ENCODE peak calls at places on chromosomes 5 and 9, in six cellular contexts. R, D, F, O, G and Y are unnamed samples.

GRCh38 chr5:67746103-67746502 is 469.5 kb upstream of the PIK3R1 start:
- DNase-seq in R (no peak), D (no peak), F (no peak), O (no peak), G (no peak), Y (no peak)

GRCh38 chr9:74960548-74960947 is 7.8 kb upstream of the C9orf40 start:
- DNase-seq in R (peak; percentile 39), D (peak; percentile 55), F (peak; percentile 68), O (peak; percentile 68), G (peak; percentile 57), Y (no peak)

GRCh38 chr5:35345222-35345621 is 114.9 kb upstream of the PRLR start:
- DNase-seq in R (no peak), D (no peak), F (peak; percentile 34), O (no peak), G (no peak), Y (no peak)

GRCh38 chr5:172533058-172533398 is 78.7 kb upstream of the SH3PXD2B start:
- DNase-seq in R (no peak), D (no peak), F (no peak), O (no peak), G (no peak), Y (peak; percentile 16)

GRCh38 chr9:121963542-121963995 is 129.5 kb downstream of the TTLL11 start:
- DNase-seq in R (peak; percentile 78), D (peak; percentile 81), F (peak; percentile 89), O (peak; percentile 55), G (peak; percentile 58), Y (no peak)

GRCh38 chr9:111661150-111661801 is at the start of gene GNG10:
- DNase-seq in R (peak; percentile 47), D (peak; percentile 58), F (peak; percentile 53), O (peak; percentile 85), G (peak; percentile 62), Y (peak; percentile 64)

GRCh38 chr9:100058699-100059579 is 39.9 kb downstream of the ERP44 start:
- DNase-seq in R (no peak), D (no peak), F (no peak), O (no peak), G (no peak), Y (no peak)

GRCh38 chr9:131370638-131371037 is 23.2 kb upstream of the PRRC2B start:
- DNase-seq in R (no peak), D (no peak), F (no peak), O (no peak), G (no peak), Y (no peak)

GRCh38 chr5:116084231-116084630 is 594 bp upstream of the COMMD10 start:
- DNase-seq in R (peak; percentile 14), D (peak; percentile 34), F (peak; percentile 28), O (peak; percentile 36), G (peak; percentile 45), Y (peak; percentile 33)

GRCh38 chr5:53027913-53028312 is 38.8 kb downstream of the ITGA2 start:
- DNase-seq in R (peak; percentile 69), D (peak; percentile 84), F (peak; percentile 74), O (peak; percentile 68), G (peak; percentile 56), Y (no peak)

GRCh38 chr5:143641549-143641955 is 170.4 kb upstream of the HMHB1 start:
- DNase-seq in R (peak; percentile 65), D (peak; percentile 66), F (no peak), O (peak; percentile 30), G (peak; percentile 39), Y (no peak)

DNA sequence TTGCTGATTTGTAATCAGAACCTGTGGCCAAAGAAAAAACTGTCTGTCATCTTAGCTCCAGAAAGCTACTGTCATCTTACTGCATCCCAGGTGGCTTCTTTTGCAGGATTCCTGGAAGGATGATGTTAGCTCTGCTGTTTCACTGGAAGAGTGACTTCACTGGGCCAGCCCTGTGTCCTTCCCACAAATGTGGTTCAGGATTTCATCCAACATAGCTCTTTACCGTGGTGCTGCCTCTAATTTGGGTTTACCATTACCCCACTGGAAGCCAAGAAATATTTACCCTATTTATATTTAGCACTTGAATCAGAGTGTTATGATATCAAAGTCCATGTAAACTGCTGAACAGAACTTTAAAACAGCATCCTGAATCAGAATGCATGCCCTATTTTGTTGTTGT is 501.0 kb downstream of the GADD45G start:
- DNase-seq in R (no peak), D (no peak), F (no peak), O (no peak), G (no peak), Y (no peak)
- H3K9ac ChIP-seq in R (no peak overlapping the region), D (no peak overlapping the region), F (no peak overlapping the region), O (no peak overlapping the region), G (no peak overlapping the region), Y (no peak overlapping the region)

DNA sequence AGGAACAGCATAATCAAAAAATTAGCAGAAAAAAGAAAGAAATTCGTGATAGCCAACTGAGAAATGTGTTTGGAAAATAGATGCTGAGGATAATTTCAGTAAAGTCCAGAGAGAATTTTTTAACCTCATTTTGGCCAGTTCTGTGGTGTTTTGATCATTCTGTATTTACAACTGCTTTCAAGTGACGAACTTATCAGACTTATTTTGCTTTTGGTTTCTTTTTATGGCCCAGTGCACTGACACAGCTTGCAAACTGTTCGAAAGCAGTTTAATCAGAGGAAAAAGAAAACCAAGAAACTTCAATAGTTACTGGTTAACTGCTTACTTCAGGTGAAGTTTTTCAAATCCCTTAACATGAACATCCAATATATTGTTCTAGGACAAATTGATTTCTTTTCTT is 1.9 kb downstream of the SDHA start:
- DNase-seq in R (no peak), D (no peak), F (no peak), O (peak; percentile 11), G (peak; percentile 47), Y (no peak)
- H3K9ac ChIP-seq in R (peak overlapping the region; percentile 92), D (peak overlapping the region; percentile 4), F (peak overlapping the region; percentile 99), O (peak overlapping the region; percentile 97), G (peak overlapping the region; percentile 88), Y (peak overlapping the region; percentile 89)

GRCh38 chr9:89478821-89479668 is 18.9 kb downstream of the SEMA4D start:
- DNase-seq in R (no peak), D (no peak), F (no peak), O (no peak), G (no peak), Y (no peak)
- H3K9ac ChIP-seq in R (no peak overlapping the region), D (no peak overlapping the region), F (no peak overlapping the region), O (no peak overlapping the region), G (no peak overlapping the region), Y (no peak overlapping the region)

GRCh38 chr5:120452471-120452870 is 11.6 kb upstream of the PRR16 start:
- DNase-seq in R (peak; percentile 29), D (peak; percentile 49), F (no peak), O (no peak), G (no peak), Y (no peak)

GRCh38 chr5:120463026-120463770 is 902 bp upstream of the PRR16 start:
- DNase-seq in R (no peak), D (no peak), F (no peak), O (no peak), G (no peak), Y (no peak)

GRCh38 chr5:120454094-120454798 is 9.9 kb upstream of the PRR16 start:
- DNase-seq in R (peak; percentile 88), D (peak; percentile 91), F (no peak), O (peak; percentile 86), G (peak; percentile 68), Y (no peak)

DNA sequence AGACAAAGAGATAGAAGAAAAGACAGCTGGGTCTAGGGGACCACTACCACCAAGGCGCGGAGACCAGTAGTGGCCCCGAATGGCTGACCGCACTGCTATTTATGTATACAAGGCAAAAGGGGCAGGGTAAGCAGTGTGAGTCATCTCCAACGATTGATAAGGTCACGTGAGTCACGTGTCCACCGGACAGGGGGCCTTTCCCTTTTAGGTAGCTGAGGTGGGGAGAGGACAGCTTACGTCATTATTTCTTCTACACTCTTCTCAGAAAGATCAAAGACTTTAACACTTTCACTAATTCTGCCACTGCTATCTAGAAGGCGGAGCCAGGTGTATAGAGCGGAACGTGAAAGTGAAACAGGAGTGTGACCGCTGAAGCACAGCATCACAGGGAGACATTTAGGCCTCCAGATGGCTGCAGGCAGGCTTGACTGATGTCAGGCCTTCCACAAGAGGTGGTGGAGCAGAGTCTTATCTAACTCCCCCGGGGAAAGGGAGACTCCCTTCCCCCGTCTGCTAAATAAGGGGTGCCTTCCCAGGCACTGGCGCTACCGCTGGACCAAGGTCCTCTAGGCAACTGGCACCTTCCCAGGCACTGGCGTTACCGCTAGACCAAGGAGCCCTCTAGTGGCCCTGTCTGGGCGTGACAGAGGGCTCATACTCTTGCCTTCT is 6.1 kb upstream of the PRR16 start:
- DNase-seq in R (peak; percentile 20), D (peak; percentile 43), F (peak; percentile 78), O (peak; percentile 72), G (peak; percentile 63), Y (peak; percentile 80)
- H3K9ac ChIP-seq in R (no peak overlapping the region), D (no peak overlapping the region), F (no peak overlapping the region), O (no peak overlapping the region), G (peak overlapping the region; percentile 47), Y (no peak overlapping the region)

DNA sequence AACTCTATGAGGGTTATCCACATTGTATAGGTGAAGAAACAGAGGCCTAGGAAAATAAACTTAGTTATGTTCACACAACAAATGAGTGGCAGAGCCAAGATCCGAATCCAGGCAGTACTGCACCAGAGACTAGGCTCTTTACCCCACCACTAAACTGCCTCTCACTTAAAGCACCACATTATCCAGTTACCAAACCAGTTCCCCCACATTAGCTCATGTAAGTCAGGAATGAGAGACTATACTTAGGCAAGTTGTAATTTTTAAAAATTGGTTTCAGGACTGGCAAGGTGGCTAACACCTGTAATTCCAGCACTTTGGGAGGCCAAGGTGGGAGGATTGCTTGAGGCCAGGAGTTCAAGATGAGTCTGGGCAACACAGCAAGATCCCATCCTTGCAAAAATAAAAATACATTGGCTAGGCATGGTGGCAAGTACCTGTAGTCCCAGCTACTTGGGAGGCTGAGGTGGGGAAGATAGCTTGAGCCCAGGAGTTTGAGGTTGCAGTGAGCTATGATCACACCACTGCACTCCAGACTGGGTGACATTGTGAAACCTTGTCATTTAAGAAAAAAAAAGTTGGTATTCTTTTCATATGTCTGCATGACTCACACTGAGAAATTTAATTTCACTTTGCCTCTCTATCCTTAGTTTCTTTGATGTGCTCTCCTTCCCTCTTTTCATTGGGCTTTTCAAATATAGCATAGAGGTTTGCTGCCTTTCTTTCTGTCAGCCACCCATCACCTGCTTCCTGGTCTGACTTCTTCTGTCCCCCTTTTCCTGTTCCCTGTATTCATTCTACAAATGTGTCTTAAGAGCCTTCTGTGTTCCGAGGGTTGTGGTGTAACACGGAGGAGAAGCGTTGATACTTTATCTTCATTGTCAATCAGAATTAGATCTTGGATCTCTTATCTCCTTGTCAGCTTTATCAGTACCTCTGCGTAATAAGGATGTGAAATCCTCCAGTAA is 64.7 kb downstream of the ERMP1 start:
- DNase-seq in R (no peak), D (no peak), F (peak; percentile 3), O (peak; percentile 25), G (no peak), Y (no peak)
- H3K9ac ChIP-seq in R (no peak overlapping the region), D (no peak overlapping the region), F (no peak overlapping the region), O (no peak overlapping the region), G (no peak overlapping the region), Y (no peak overlapping the region)

DNA sequence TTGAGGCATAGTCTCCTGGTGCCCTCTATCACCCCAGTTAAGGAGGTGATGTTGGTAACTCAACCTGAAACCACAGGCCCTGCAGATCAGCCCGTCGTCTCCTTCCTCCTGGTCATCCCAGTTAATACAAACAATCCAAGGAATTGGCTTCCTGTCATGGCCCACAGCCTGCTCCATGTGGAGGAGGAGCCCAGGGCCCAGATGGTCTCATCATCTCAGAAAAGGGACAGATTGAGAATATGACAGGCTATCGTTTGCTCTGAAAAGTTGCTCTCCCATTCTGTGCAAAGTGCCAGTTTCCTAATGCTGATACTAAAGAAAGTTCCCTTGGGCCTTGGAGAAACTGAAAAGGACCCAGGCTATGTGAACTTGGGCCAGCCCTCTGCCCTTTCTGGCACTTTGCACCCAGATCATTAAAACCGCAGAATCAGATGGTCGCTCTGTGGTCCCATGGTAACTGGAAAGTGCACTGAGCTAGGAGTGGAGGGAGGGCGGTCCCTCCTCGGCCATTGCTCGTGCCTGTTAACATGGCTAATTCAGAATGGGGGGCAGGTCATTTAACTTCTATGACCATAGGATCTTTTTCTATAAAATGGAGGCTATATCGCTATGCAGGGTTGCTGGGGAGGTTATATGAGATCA is 685 bp upstream of the SPAAR start:
- DNase-seq in R (no peak), D (no peak), F (peak; percentile 87), O (no peak), G (no peak), Y (no peak)
- H3K9ac ChIP-seq in R (peak overlapping the region; percentile 79), D (no peak overlapping the region), F (peak overlapping the region; percentile 68), O (peak overlapping the region; percentile 100), G (peak overlapping the region; percentile 86), Y (no peak overlapping the region)